ENCODE peak calls at places on chromosomes 5 and 9, in five cellular contexts. V, R, Z, S and L are unnamed samples.

GRCh38 chr5:176184608-176185132 is 53.6 kb upstream of the SIMC1 start:
- DNase-seq in V (no peak), R (no peak), Z (no peak), S (no peak), L (no peak)

GRCh38 chr5:31682847-31683246 is 43.9 kb downstream of the PDZD2 start:
- DNase-seq in V (no peak), R (no peak), Z (no peak), S (no peak), L (no peak)

GRCh38 chr5:75690669-75691068 is 26.6 kb downstream of the POC5 start:
- DNase-seq in V (no peak), R (peak; percentile 21), Z (no peak), S (no peak), L (no peak)

GRCh38 chr5:100110497-100110896 is 424.7 kb upstream of the FAM174A start:
- DNase-seq in V (no peak), R (no peak), Z (no peak), S (no peak), L (no peak)

GRCh38 chr9:16708638-16709435 is 161.6 kb downstream of the BNC2 start:
- DNase-seq in V (no peak), R (peak; percentile 74), Z (no peak), S (peak; percentile 78), L (no peak)

GRCh38 chr5:133366966-133367365 is 245.4 kb downstream of the FSTL4 start:
- DNase-seq in V (no peak), R (no peak), Z (no peak), S (no peak), L (no peak)

GRCh38 chr9:89774971-89775370 is 170.2 kb downstream of the GADD45G start:
- DNase-seq in V (no peak), R (no peak), Z (no peak), S (no peak), L (no peak)

GRCh38 chr9:93035821-93036351 is 22.6 kb upstream of the SUSD3 start:
- DNase-seq in V (no peak), R (no peak), Z (no peak), S (no peak), L (no peak)

GRCh38 chr5:109690456-109691247 is 925 bp downstream of the MAN2A1 start:
- DNase-seq in V (peak; percentile 72), R (peak; percentile 83), Z (peak; percentile 74), S (peak; percentile 76), L (peak; percentile 76)

GRCh38 chr9:127796225-127796813 is 6.4 kb upstream of the FPGS start:
- DNase-seq in V (peak; percentile 93), R (peak; percentile 38), Z (no peak), S (no peak), L (no peak)

GRCh38 chr9:85940832-85941616 is at the start of gene NAA35:
- DNase-seq in V (peak; percentile 99), R (peak; percentile 97), Z (peak; percentile 99), S (peak; percentile 99), L (peak; percentile 98)

GRCh38 chr5:78806544-78806943 is 158.0 kb upstream of the LHFPL2 start:
- DNase-seq in V (no peak), R (peak; percentile 94), Z (no peak), S (no peak), L (no peak)

GRCh38 chr5:139482050-139482889 is at the start of gene STING1:
- DNase-seq in V (peak; percentile 89), R (peak; percentile 98), Z (peak; percentile 78), S (no peak), L (peak; percentile 80)

GRCh38 chr5:34717426-34718327 is 61.5 kb downstream of the RAI14 start:
- DNase-seq in V (no peak), R (peak; percentile 99), Z (no peak), S (peak; percentile 98), L (no peak)

GRCh38 chr5:31381299-31381698 is 150.6 kb downstream of the DROSHA start:
- DNase-seq in V (no peak), R (no peak), Z (no peak), S (no peak), L (no peak)

GRCh38 chr9:101369286-101369685 is 15.5 kb downstream of the BAAT start:
- DNase-seq in V (no peak), R (peak; percentile 5), Z (no peak), S (peak; percentile 33), L (no peak)

GRCh38 chr5:73188764-73189521 is 15.9 kb downstream of the TMEM174 start:
- DNase-seq in V (no peak), R (peak; percentile 66), Z (no peak), S (peak; percentile 62), L (no peak)

GRCh38 chr5:5340206-5340729 is 82.2 kb upstream of the ICE1 start:
- DNase-seq in V (peak; percentile 77), R (peak; percentile 83), Z (no peak), S (peak; percentile 97), L (peak; percentile 42)

GRCh38 chr9:99184073-99184426 is 37.7 kb downstream of the ALG2 start:
- DNase-seq in V (no peak), R (no peak), Z (no peak), S (no peak), L (peak; percentile 26)

GRCh38 chr5:1502046-1502736 is 21.6 kb downstream of the LPCAT1 start:
- DNase-seq in V (no peak), R (no peak), Z (no peak), S (peak; percentile 63), L (peak; percentile 40)

GRCh38 chr5:52007230-52007858 is 624.1 kb downstream of the ISL1 start:
- DNase-seq in V (no peak), R (peak; percentile 38), Z (no peak), S (peak; percentile 56), L (no peak)

GRCh38 chr9:16304301-16304700 is 566.2 kb downstream of the BNC2 start:
- DNase-seq in V (no peak), R (no peak), Z (no peak), S (peak; percentile 45), L (no peak)

GRCh38 chr5:180314106-180314505 is 22.2 kb upstream of the MAPK9 start:
- DNase-seq in V (no peak), R (no peak), Z (no peak), S (no peak), L (no peak)

GRCh38 chr9:89179535-89179919 is 909 bp upstream of the SHC3 start:
- DNase-seq in V (no peak), R (peak; percentile 68), Z (no peak), S (peak; percentile 59), L (no peak)

GRCh38 chr9:95752129-95752731 is 123.3 kb upstream of the ERCC6L2 start:
- DNase-seq in V (peak; percentile 45), R (no peak), Z (no peak), S (peak; percentile 44), L (no peak)

GRCh38 chr9:88979791-88980190 is 11.5 kb upstream of the S1PR3 start:
- DNase-seq in V (no peak), R (no peak), Z (no peak), S (no peak), L (no peak)

GRCh38 chr9:93089481-93089991 is 6.5 kb upstream of the CARD19 start:
- DNase-seq in V (peak; percentile 14), R (no peak), Z (no peak), S (no peak), L (no peak)

GRCh38 chr5:83097582-83098265 is 20.4 kb downstream of the XRCC4 start:
- DNase-seq in V (no peak), R (peak; percentile 71), Z (no peak), S (no peak), L (no peak)

GRCh38 chr5:122004201-122004600 is 42.4 kb downstream of the SRFBP1 start:
- DNase-seq in V (no peak), R (no peak), Z (no peak), S (no peak), L (no peak)

GRCh38 chr5:167050568-167051214 is 1240.8 kb upstream of the WWC1 start:
- DNase-seq in V (no peak), R (no peak), Z (no peak), S (peak; percentile 50), L (no peak)

GRCh38 chr9:89463986-89464901 is 33.7 kb downstream of the SEMA4D start:
- DNase-seq in V (no peak), R (no peak), Z (peak; percentile 89), S (no peak), L (no peak)

DNA sequence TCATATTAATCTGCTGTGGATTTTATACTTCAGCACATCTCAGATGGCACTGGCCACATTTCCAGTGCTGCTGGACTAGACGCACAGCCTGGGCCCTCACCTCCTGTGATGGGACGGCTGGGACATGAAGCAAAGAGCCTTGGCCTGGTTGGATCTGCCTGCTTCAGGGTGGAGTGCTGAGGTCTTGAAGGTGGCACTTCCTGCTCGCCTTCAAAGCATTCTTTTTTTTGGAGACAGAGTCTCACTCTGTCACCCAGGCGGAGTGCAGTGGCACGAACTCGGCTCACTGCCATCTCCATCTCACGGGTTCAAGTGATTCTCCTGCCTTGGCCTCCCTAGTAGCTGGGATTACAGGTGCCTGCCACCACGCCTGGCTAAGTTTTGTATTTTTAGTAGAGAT is 73.1 kb downstream of the RAPGEF1 start:
- DNase-seq in V (no peak), R (no peak), Z (peak; percentile 34), S (no peak), L (no peak)
- H3K4me1 ChIP-seq in V (peaks cover 3% of the 10 kb centered on the region), R (peaks cover 21% of the 10 kb centered on the region), Z (peaks cover 75% of the 10 kb centered on the region), S (peaks cover 19% of the 10 kb centered on the region), L (peaks cover 97% of the 10 kb centered on the region)

DNA sequence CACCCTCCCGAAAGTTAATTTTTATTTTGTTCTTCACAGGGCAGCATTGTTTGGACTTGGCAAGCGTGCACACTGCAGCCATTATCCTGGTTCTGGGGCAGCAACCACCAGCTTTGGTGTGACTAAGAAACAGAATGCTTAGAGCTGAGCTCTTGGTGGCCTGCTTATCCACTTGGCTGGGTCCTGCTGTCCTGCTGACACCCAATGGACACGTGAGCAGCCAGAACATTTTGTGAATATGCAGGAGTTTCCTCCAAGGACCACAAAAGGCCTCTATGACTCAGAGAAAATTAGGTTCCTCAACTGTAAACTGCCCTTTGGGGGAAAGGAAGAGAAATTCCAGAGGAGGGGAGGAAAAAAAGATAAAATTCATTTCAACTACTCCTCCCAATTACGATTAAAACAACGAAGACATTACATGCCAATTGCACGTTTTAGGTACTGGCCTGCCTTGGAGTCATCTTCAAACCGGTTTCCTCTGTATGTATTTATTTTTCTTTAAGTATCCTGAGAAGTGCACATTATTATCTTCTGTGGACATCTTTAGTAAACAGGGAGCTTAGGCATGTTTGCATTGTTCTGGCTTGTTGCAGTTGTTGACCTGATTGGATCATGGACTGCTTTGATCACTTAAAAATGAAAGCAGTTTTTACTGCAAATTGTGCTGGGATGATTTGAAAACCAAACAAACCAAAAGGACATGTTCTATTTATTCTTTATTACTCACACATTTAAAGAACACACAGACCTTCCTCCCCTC is 82.3 kb upstream of the TLE4 start:
- DNase-seq in V (no peak), R (peak; percentile 62), Z (no peak), S (peak; percentile 53), L (no peak)
- H3K4me3 ChIP-seq in V (no peak overlapping the region), R (no peak overlapping the region), Z (no peak overlapping the region), S (no peak overlapping the region), L (no peak overlapping the region)

GRCh38 chr5:142434322-142434612 is 109.4 kb upstream of the SPRY4 start:
- DNase-seq in V (no peak), R (no peak), Z (no peak), S (no peak), L (no peak)
- H3K4me1 ChIP-seq in V (no peaks in the 10 kb centered on the region), R (peaks cover 11% of the 10 kb centered on the region), Z (peaks cover 27% of the 10 kb centered on the region), S (peaks cover 14% of the 10 kb centered on the region), L (peaks cover 52% of the 10 kb centered on the region)

GRCh38 chr9:34154052-34154451 is 24.8 kb upstream of the UBAP1 start:
- DNase-seq in V (no peak), R (no peak), Z (no peak), S (no peak), L (no peak)

GRCh38 chr9:34158362-34158869 is 20.4 kb upstream of the UBAP1 start:
- DNase-seq in V (no peak), R (peak; percentile 80), Z (no peak), S (peak; percentile 43), L (no peak)

GRCh38 chr9:34157308-34157707 is 21.5 kb upstream of the UBAP1 start:
- DNase-seq in V (no peak), R (no peak), Z (no peak), S (no peak), L (no peak)

GRCh38 chr9:34163439-34163838 is 15.4 kb upstream of the UBAP1 start:
- DNase-seq in V (no peak), R (peak; percentile 32), Z (no peak), S (no peak), L (no peak)

GRCh38 chr9:34157898-34158297 is 20.9 kb upstream of the UBAP1 start:
- DNase-seq in V (no peak), R (no peak), Z (no peak), S (no peak), L (no peak)
- H3K4me3 ChIP-seq in V (no peak overlapping the region), R (no peak overlapping the region), Z (no peak overlapping the region), S (no peak overlapping the region), L (no peak overlapping the region)